ENCODE peak calls at places on chromosomes 2 and 18, in eight cellular contexts. R is fibroblast of mammary gland, Y is left ventricle myocardium inferior, B is psoas muscle, E is colonic mucosa, Z is PC-3, J is astrocyte of the spinal cord, G is breast epithelium. I is an unnamed sample.

GRCh38 chr18:11995445-11996189 is 14.3 kb downstream of the IMPA2 start:
- DNase-seq in R (peak; percentile 81), Y (peak; percentile 75), B (peak; percentile 73), E (peak; percentile 84), Z (peak; percentile 81), J (peak; percentile 75), G (no peak), I (peak; percentile 65)

GRCh38 chr2:204842731-204843490 is 297.6 kb downstream of the PARD3B start:
- DNase-seq in R (peak; percentile 93), Y (no peak), B (peak; percentile 53), E (no peak), Z (peak; percentile 84), J (peak; percentile 94), G (no peak), I (peak; percentile 45)

GRCh38 chr2:61151434-61151833 is 10.6 kb upstream of the C2orf74 start:
- DNase-seq in R (peak; percentile 67), Y (no peak), B (no peak), E (no peak), Z (peak; percentile 41), J (peak; percentile 10), G (no peak), I (peak; percentile 27)

GRCh38 chr2:216594081-216594480 is 39.1 kb upstream of the IGFBP2 start:
- DNase-seq in R (no peak), Y (no peak), B (no peak), E (no peak), Z (no peak), J (no peak), G (no peak), I (no peak)

GRCh38 chr18:2985628-2986027 is 27.3 kb downstream of the LPIN2 start:
- DNase-seq in R (peak; percentile 60), Y (no peak), B (no peak), E (no peak), Z (peak; percentile 56), J (peak; percentile 63), G (no peak), I (no peak)

GRCh38 chr2:226420646-226421045 is 379.0 kb downstream of the IRS1 start:
- DNase-seq in R (peak; percentile 59), Y (no peak), B (no peak), E (no peak), Z (no peak), J (no peak), G (no peak), I (no peak)

GRCh38 chr18:58004317-58004716 is 39.7 kb upstream of the NEDD4L start:
- DNase-seq in R (peak; percentile 83), Y (no peak), B (no peak), E (no peak), Z (peak; percentile 92), J (peak; percentile 87), G (no peak), I (peak; percentile 35)

GRCh38 chr18:77124452-77124922 is 8.1 kb downstream of the MBP start:
- DNase-seq in R (no peak), Y (no peak), B (no peak), E (no peak), Z (peak; percentile 23), J (peak; percentile 48), G (no peak), I (no peak)

GRCh38 chr2:45769786-45770576 is 118.5 kb downstream of the PRKCE start:
- DNase-seq in R (no peak), Y (no peak), B (no peak), E (no peak), Z (no peak), J (no peak), G (no peak), I (no peak)

GRCh38 chr2:150882751-150883520 is 378.7 kb downstream of the RBM43 start:
- DNase-seq in R (no peak), Y (no peak), B (no peak), E (no peak), Z (no peak), J (no peak), G (no peak), I (no peak)

GRCh38 chr18:46148810-46149209 is 44.6 kb downstream of the HAUS1 start:
- DNase-seq in R (peak; percentile 64), Y (no peak), B (no peak), E (peak; percentile 42), Z (peak; percentile 67), J (peak; percentile 73), G (no peak), I (peak; percentile 39)

GRCh38 chr2:201235865-201236811 is 24.2 kb upstream of the CASP8 start:
- DNase-seq in R (peak; percentile 84), Y (peak; percentile 45), B (peak; percentile 36), E (peak; percentile 59), Z (peak; percentile 89), J (peak; percentile 84), G (no peak), I (no peak)

GRCh38 chr2:161995553-161996016 is 78.4 kb downstream of the DPP4 start:
- DNase-seq in R (no peak), Y (no peak), B (no peak), E (no peak), Z (no peak), J (no peak), G (no peak), I (no peak)

GRCh38 chr18:80022613-80023012 is 11.6 kb upstream of the RBFA start:
- DNase-seq in R (peak; percentile 41), Y (no peak), B (no peak), E (no peak), Z (peak; percentile 7), J (peak; percentile 41), G (no peak), I (no peak)

DNA sequence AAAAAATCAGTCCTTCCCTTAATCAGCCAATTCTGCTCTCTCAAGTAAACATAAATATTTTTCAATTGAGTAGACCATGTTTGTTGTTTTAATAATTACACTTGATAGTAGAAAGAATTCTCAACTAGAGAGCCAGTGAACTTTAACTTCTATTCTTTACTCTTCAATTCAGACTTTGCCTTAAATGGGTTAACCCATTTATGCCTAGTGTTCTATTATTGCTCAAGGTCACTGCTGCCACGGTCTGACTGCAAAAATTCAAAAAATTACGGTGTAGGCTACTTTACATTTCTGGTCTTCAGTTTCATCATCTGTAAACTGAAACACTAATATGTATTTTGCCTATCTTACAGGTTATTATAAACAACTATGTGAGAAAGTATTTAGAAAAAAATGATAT is 103.1 kb downstream of the TLK1 start:
- DNase-seq in R (no peak), Y (no peak), B (no peak), E (no peak), Z (no peak), J (no peak), G (no peak), I (no peak)
- H3K4me3 ChIP-seq in R (no peak overlapping the region), Y (no peak overlapping the region), B (no peak overlapping the region), E (no peak overlapping the region), Z (no peak overlapping the region), J (no peak overlapping the region), G (no peak overlapping the region), I (no peak overlapping the region)

DNA sequence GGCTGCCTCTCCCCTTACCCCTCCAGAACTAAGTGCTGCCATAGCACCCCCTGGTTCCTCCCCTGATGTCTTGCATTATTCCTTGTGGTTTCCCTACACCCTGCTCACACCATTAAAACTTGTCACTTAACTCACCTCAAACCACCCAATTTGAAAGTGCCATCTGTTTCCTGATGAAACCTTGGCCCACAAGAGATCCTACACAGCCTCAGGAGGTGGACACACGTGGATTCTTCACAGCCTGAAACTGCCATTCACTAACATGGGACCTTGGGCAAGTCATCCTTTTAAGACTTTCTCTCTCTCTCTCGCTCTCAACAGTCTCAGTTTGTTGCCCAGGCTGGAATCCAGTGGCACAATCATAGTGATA is 27.5 kb upstream of the FAM124B start:
- DNase-seq in R (no peak), Y (no peak), B (no peak), E (no peak), Z (no peak), J (no peak), G (no peak), I (no peak)
- H3K4me3 ChIP-seq in R (no peak overlapping the region), Y (no peak overlapping the region), B (no peak overlapping the region), E (no peak overlapping the region), Z (no peak overlapping the region), J (no peak overlapping the region), G (no peak overlapping the region), I (no peak overlapping the region)

GRCh38 chr2:97788986-97789644 is 75.7 kb downstream of the ZAP70 start:
- DNase-seq in R (no peak), Y (no peak), B (no peak), E (no peak), Z (no peak), J (no peak), G (no peak), I (no peak)
- H3K4me3 ChIP-seq in R (no peak overlapping the region), Y (no peak overlapping the region), B (no peak overlapping the region), E (no peak overlapping the region), Z (no peak overlapping the region), J (no peak overlapping the region), G (no peak overlapping the region), I (no peak overlapping the region)

DNA sequence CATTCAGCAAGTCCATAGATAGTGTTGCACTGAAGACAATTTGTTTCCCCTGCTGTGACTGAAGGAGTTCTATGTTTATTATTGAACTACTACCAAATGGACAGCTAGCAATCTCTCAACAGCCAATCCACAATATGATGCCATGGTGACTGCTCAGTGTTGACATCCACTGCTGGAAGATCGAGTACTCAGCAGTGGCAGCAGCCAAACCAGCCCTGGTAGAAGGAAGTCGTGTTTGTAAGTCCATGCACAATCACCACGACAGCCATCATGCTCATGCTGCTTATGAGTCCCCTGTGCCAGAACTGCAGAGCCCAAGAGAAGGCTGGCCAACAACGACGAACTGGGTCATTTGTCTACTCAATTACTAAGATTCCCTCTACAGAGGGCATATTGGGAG is 66.4 kb downstream of the OSR1 start:
- DNase-seq in R (peak; percentile 6), Y (no peak), B (peak; percentile 15), E (no peak), Z (no peak), J (no peak), G (no peak), I (no peak)
- H3K4me3 ChIP-seq in R (no peak overlapping the region), Y (peak overlapping the region; percentile 10), B (no peak overlapping the region), E (no peak overlapping the region), Z (no peak overlapping the region), J (no peak overlapping the region), G (no peak overlapping the region), I (no peak overlapping the region)

GRCh38 chr2:173249661-173250641 is 104.7 kb upstream of the CDCA7 start:
- DNase-seq in R (no peak), Y (no peak), B (no peak), E (no peak), Z (no peak), J (no peak), G (no peak), I (no peak)
- H3K4me3 ChIP-seq in R (no peak overlapping the region), Y (no peak overlapping the region), B (no peak overlapping the region), E (no peak overlapping the region), Z (no peak overlapping the region), J (no peak overlapping the region), G (no peak overlapping the region), I (no peak overlapping the region)

GRCh38 chr2:27216416-27217137 is 592 bp upstream of the CAD start:
- DNase-seq in R (no peak), Y (no peak), B (no peak), E (no peak), Z (no peak), J (no peak), G (no peak), I (no peak)
- H3K4me3 ChIP-seq in R (peak overlapping the region; percentile 88), Y (peak overlapping the region; percentile 80), B (peak overlapping the region; percentile 80), E (peak overlapping the region; percentile 69), Z (peak overlapping the region; percentile 72), J (peak overlapping the region; percentile 30), G (peak overlapping the region; percentile 58), I (peak overlapping the region; percentile 93)